ENCODE peak calls at places on chromosomes 5 and 9, in ten cellular contexts. N is astrocyte of the spinal cord, C is AG09309, Q is RWPE2, O is HFF-Myc, X is astrocyte of the cerebellum, J is A549, W is neural progenitor cell, P is progenitor cell of endocrine pancreas, U is endothelial cell. S is an unnamed sample.
A peak's percentile ranks its signal among the peaks of the same experiment; 100 is the strongest.

GRCh38 chr5:76851713-76852369 is 2.0 kb downstream of the S100Z start:
- DNase-seq in N (no peak), C (no peak), Q (no peak), O (no peak), X (no peak), J (no peak), W (no peak), P (no peak), U (no peak), S (no peak)

GRCh38 chr9:33104111-33104415 is 27.6 kb upstream of the SMU1 start:
- DNase-seq in N (no peak), C (no peak), Q (no peak), O (no peak), X (no peak), J (no peak), W (no peak), P (no peak), U (no peak), S (no peak)

GRCh38 chr9:3809724-3810123 is 283.9 kb upstream of the RFX3 start:
- DNase-seq in N (peak; percentile 32), C (no peak), Q (no peak), O (no peak), X (no peak), J (peak; percentile 21), W (no peak), P (no peak), U (no peak), S (no peak)

GRCh38 chr5:133405275-133406034 is 206.9 kb downstream of the FSTL4 start:
- DNase-seq in N (no peak), C (no peak), Q (no peak), O (no peak), X (no peak), J (no peak), W (no peak), P (no peak), U (no peak), S (no peak)

GRCh38 chr5:78670870-78671269 is 22.3 kb upstream of the LHFPL2 start:
- DNase-seq in N (no peak), C (no peak), Q (no peak), O (no peak), X (no peak), J (no peak), W (no peak), P (no peak), U (no peak), S (no peak)

GRCh38 chr5:61866930-61867329 is 439.1 kb upstream of the KIF2A start:
- DNase-seq in N (peak; percentile 76), C (peak; percentile 16), Q (no peak), O (peak; percentile 52), X (peak; percentile 40), J (peak; percentile 23), W (no peak), P (no peak), U (no peak), S (no peak)

GRCh38 chr5:98105651-98106050 is 667.8 kb upstream of the RGMB start:
- DNase-seq in N (no peak), C (no peak), Q (no peak), O (no peak), X (no peak), J (no peak), W (no peak), P (no peak), U (no peak), S (no peak)

GRCh38 chr9:91807640-91808246 is 142.3 kb downstream of the ROR2 start:
- DNase-seq in N (no peak), C (no peak), Q (no peak), O (no peak), X (no peak), J (no peak), W (no peak), P (no peak), U (no peak), S (no peak)

GRCh38 chr5:92946546-92946945 is 634.5 kb downstream of the NR2F1-AS1 start:
- DNase-seq in N (no peak), C (no peak), Q (no peak), O (no peak), X (no peak), J (no peak), W (no peak), P (no peak), U (no peak), S (no peak)

GRCh38 chr5:109196486-109196885 is 213.3 kb downstream of the PJA2 start:
- DNase-seq in N (no peak), C (no peak), Q (no peak), O (no peak), X (no peak), J (no peak), W (no peak), P (no peak), U (no peak), S (no peak)

DNA sequence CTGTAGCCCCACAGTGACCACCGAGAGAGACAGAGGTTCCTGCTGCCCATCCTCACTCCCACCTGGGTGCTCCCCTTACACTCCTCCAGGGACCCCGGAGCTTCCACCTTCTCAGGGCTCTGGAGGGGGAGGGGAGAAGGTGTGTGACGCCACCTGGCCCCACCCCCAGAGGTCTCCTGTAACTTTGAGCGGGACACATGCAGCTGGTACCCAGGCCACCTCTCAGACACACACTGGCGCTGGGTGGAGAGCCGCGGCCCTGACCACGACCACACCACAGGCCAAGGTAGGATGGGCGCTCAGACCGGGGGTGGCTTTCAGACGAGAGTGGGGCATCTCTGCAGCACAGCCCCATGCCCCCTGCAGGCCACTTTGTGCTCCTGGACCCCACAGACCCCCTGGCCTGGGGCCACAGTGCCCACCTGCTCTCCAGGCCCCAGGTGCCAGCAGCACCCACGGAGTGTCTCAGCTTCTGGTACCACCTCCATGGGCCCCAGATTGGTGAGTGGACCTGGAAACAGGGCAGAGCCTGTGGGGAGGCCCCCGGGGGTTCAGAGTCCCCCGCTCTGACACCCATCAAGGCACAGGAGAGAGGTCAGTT is 4.5 kb downstream of the MAMDC4 start:
- DNase-seq in N (no peak), C (no peak), Q (no peak), O (no peak), X (no peak), J (no peak), W (no peak), P (peak; percentile 9), U (no peak), S (peak; percentile 14)
- TF ChIP-seq CTCF in N (no peak), C (no peak), Q (no peak), O (no peak), X (peak; percentile 8), J (no peak), W (no peak), P (no peak), U (no peak), S (no peak)

GRCh38 chr5:10856071-10856470 is 95.0 kb upstream of the DAP start:
- DNase-seq in N (no peak), C (no peak), Q (no peak), O (no peak), X (no peak), J (no peak), W (peak; percentile 33), P (no peak), U (no peak), S (no peak)

GRCh38 chr5:10859393-10860195 is 98.6 kb upstream of the DAP start:
- DNase-seq in N (no peak), C (no peak), Q (no peak), O (no peak), X (no peak), J (no peak), W (peak; percentile 45), P (no peak), U (no peak), S (no peak)

GRCh38 chr5:10856646-10857332 is 95.8 kb upstream of the DAP start:
- DNase-seq in N (peak; percentile 82), C (no peak), Q (no peak), O (no peak), X (peak; percentile 85), J (peak; percentile 14), W (peak; percentile 96), P (peak; percentile 65), U (peak; percentile 85), S (peak; percentile 90)

GRCh38 chr5:10858307-10858706 is 97.3 kb upstream of the DAP start:
- DNase-seq in N (no peak), C (no peak), Q (no peak), O (no peak), X (no peak), J (no peak), W (no peak), P (no peak), U (no peak), S (no peak)

GRCh38 chr5:10857333-10857723 is 96.3 kb upstream of the DAP start:
- DNase-seq in N (no peak), C (no peak), Q (no peak), O (no peak), X (no peak), J (no peak), W (peak; percentile 39), P (no peak), U (no peak), S (no peak)
- TF ChIP-seq CTCF in N (no peak), C (no peak), Q (peak; percentile 56), O (no peak), X (no peak), J (no peak), W (no peak), P (no peak), U (peak; percentile 42), S (peak; percentile 53)

GRCh38 chr9:113892861-113893491 is 16.9 kb downstream of the ZNF618 start:
- DNase-seq in N (no peak), C (no peak), Q (no peak), O (no peak), X (no peak), J (no peak), W (no peak), P (no peak), U (no peak), S (no peak)

GRCh38 chr9:113898151-113898550 is 22.0 kb downstream of the ZNF618 start:
- DNase-seq in N (no peak), C (no peak), Q (no peak), O (no peak), X (no peak), J (no peak), W (no peak), P (no peak), U (no peak), S (no peak)

GRCh38 chr9:113894166-113894565 is 18.1 kb downstream of the ZNF618 start:
- DNase-seq in N (no peak), C (no peak), Q (no peak), O (no peak), X (no peak), J (no peak), W (no peak), P (no peak), U (no peak), S (no peak)

GRCh38 chr9:113896713-113897112 is 20.6 kb downstream of the ZNF618 start:
- DNase-seq in N (no peak), C (no peak), Q (no peak), O (no peak), X (no peak), J (no peak), W (no peak), P (no peak), U (no peak), S (no peak)

GRCh38 chr9:113895526-113895925 is 19.4 kb downstream of the ZNF618 start:
- DNase-seq in N (no peak), C (peak; percentile 29), Q (no peak), O (peak; percentile 26), X (no peak), J (no peak), W (no peak), P (no peak), U (no peak), S (no peak)
- TF ChIP-seq CTCF in N (no peak), C (no peak), Q (no peak), O (no peak), X (no peak), J (no peak), W (no peak), P (no peak), U (no peak), S (no peak)

GRCh38 chr5:115366223-115366622 is 69.8 kb upstream of the CCDC112 start:
- DNase-seq in N (peak; percentile 89), C (peak; percentile 84), Q (no peak), O (peak; percentile 93), X (peak; percentile 54), J (peak; percentile 77), W (no peak), P (no peak), U (peak; percentile 12), S (no peak)
- TF ChIP-seq CTCF in N (no peak), C (no peak), Q (no peak), O (no peak), X (no peak), J (no peak), W (no peak), P (no peak), U (no peak), S (no peak)

S was measured in glutamatergic neuron.